ENCODE peak calls at places on chromosomes 12 and 14, in nine cellular contexts. One of them, this sample, is unnamed.

GRCh38 chr12:117045998-117046374 is 53.2 kb downstream of the TESC start:
- DNase-seq in HepG2: peak
- DNase-seq in tibial artery: no peak
- DNase-seq in A549: no peak
- DNase-seq in SJCRH30: peak
- DNase-seq in left ventricle myocardium inferior: no peak
- DNase-seq in MM.1S: no peak
- DNase-seq in neuronal stem cell: no peak
- DNase-seq in heart left ventricle: no peak
- DNase-seq in this sample: no peak

GRCh38 chr14:30385925-30386324 is 173.0 kb upstream of the G2E3 start:
- DNase-seq in MM.1S: no peak
- DNase-seq in neuronal stem cell: no peak
- DNase-seq in tibial artery: no peak
- DNase-seq in heart left ventricle: no peak
- DNase-seq in A549: no peak
- DNase-seq in left ventricle myocardium inferior: no peak
- DNase-seq in HepG2: no peak
- DNase-seq in SJCRH30: peak
- DNase-seq in this sample: no peak

GRCh38 chr12:48794870-48795269 is 6.0 kb upstream of the ADCY6 start:
- DNase-seq in tibial artery: no peak
- DNase-seq in MM.1S: peak
- DNase-seq in neuronal stem cell: no peak
- DNase-seq in HepG2: no peak
- DNase-seq in SJCRH30: no peak
- DNase-seq in A549: no peak
- DNase-seq in left ventricle myocardium inferior: no peak
- DNase-seq in heart left ventricle: no peak
- DNase-seq in this sample: no peak

GRCh38 chr14:47929334-47929733 is 253.9 kb upstream of the MDGA2 start:
- DNase-seq in MM.1S: no peak
- DNase-seq in A549: no peak
- DNase-seq in left ventricle myocardium inferior: no peak
- DNase-seq in HepG2: no peak
- DNase-seq in tibial artery: no peak
- DNase-seq in SJCRH30: no peak
- DNase-seq in neuronal stem cell: no peak
- DNase-seq in heart left ventricle: no peak
- DNase-seq in this sample: no peak

GRCh38 chr12:5268424-5269210 is 163.3 kb upstream of the NTF3 start:
- DNase-seq in left ventricle myocardium inferior: no peak
- DNase-seq in SJCRH30: no peak
- DNase-seq in neuronal stem cell: no peak
- DNase-seq in tibial artery: no peak
- DNase-seq in HepG2: no peak
- DNase-seq in A549: no peak
- DNase-seq in heart left ventricle: no peak
- DNase-seq in MM.1S: no peak
- DNase-seq in this sample: no peak

GRCh38 chr12:93860659-93861373 is 183.6 kb downstream of the CRADD start:
- DNase-seq in SJCRH30: no peak
- DNase-seq in HepG2: no peak
- DNase-seq in MM.1S: no peak
- DNase-seq in tibial artery: no peak
- DNase-seq in A549: no peak
- DNase-seq in heart left ventricle: no peak
- DNase-seq in left ventricle myocardium inferior: no peak
- DNase-seq in neuronal stem cell: no peak
- DNase-seq in this sample: no peak

GRCh38 chr14:105894125-105894977 is 368.0 kb downstream of the TMEM121 start:
- DNase-seq in tibial artery: peak
- DNase-seq in MM.1S: no peak
- DNase-seq in SJCRH30: no peak
- DNase-seq in left ventricle myocardium inferior: peak
- DNase-seq in HepG2: no peak
- DNase-seq in A549: no peak
- DNase-seq in neuronal stem cell: no peak
- DNase-seq in heart left ventricle: no peak
- DNase-seq in this sample: no peak

GRCh38 chr14:22427771-22428228 is 161.2 kb downstream of the DAD1 start:
- DNase-seq in HepG2: peak
- DNase-seq in heart left ventricle: peak
- DNase-seq in tibial artery: no peak
- DNase-seq in A549: peak
- DNase-seq in SJCRH30: no peak
- DNase-seq in neuronal stem cell: no peak
- DNase-seq in MM.1S: no peak
- DNase-seq in left ventricle myocardium inferior: peak
- DNase-seq in this sample: peak

GRCh38 chr14:78857974-78858373 is 687.8 kb downstream of the NRXN3 start:
- DNase-seq in SJCRH30: no peak
- DNase-seq in heart left ventricle: no peak
- DNase-seq in neuronal stem cell: no peak
- DNase-seq in HepG2: no peak
- DNase-seq in left ventricle myocardium inferior: no peak
- DNase-seq in tibial artery: no peak
- DNase-seq in A549: no peak
- DNase-seq in MM.1S: no peak
- DNase-seq in this sample: no peak

GRCh38 chr12:58087428-58088117 is 146.2 kb downstream of the ATP23 start:
- DNase-seq in SJCRH30: peak
- DNase-seq in heart left ventricle: no peak
- DNase-seq in neuronal stem cell: no peak
- DNase-seq in MM.1S: no peak
- DNase-seq in HepG2: no peak
- DNase-seq in left ventricle myocardium inferior: no peak
- DNase-seq in A549: no peak
- DNase-seq in tibial artery: no peak
- DNase-seq in this sample: no peak

GRCh38 chr14:34232790-34233189 is 229.2 kb downstream of the SPTSSA start:
- DNase-seq in neuronal stem cell: no peak
- DNase-seq in SJCRH30: peak
- DNase-seq in A549: no peak
- DNase-seq in tibial artery: no peak
- DNase-seq in heart left ventricle: no peak
- DNase-seq in MM.1S: no peak
- DNase-seq in left ventricle myocardium inferior: no peak
- DNase-seq in HepG2: no peak
- DNase-seq in this sample: no peak

GRCh38 chr14:103535081-103535890 is 6.3 kb downstream of the TRMT61A start:
- DNase-seq in SJCRH30: no peak
- DNase-seq in neuronal stem cell: no peak
- DNase-seq in heart left ventricle: no peak
- DNase-seq in HepG2: no peak
- DNase-seq in tibial artery: no peak
- DNase-seq in A549: no peak
- DNase-seq in MM.1S: no peak
- DNase-seq in left ventricle myocardium inferior: no peak
- DNase-seq in this sample: no peak

GRCh38 chr12:132672116-132672515 is 15.0 kb downstream of the POLE start:
- DNase-seq in heart left ventricle: no peak
- DNase-seq in tibial artery: peak
- DNase-seq in HepG2: no peak
- DNase-seq in neuronal stem cell: no peak
- DNase-seq in left ventricle myocardium inferior: no peak
- DNase-seq in SJCRH30: no peak
- DNase-seq in MM.1S: no peak
- DNase-seq in A549: no peak
- DNase-seq in this sample: no peak

GRCh38 chr12:71045781-71046180 is 112.0 kb downstream of the TSPAN8 start:
- DNase-seq in A549: peak
- DNase-seq in MM.1S: peak
- DNase-seq in HepG2: no peak
- DNase-seq in left ventricle myocardium inferior: no peak
- DNase-seq in SJCRH30: peak
- DNase-seq in tibial artery: no peak
- DNase-seq in heart left ventricle: no peak
- DNase-seq in neuronal stem cell: no peak
- DNase-seq in this sample: peak

GRCh38 chr14:83416476-83416875 is 1882.8 kb upstream of the SEL1L start:
- DNase-seq in MM.1S: no peak
- DNase-seq in left ventricle myocardium inferior: no peak
- DNase-seq in heart left ventricle: no peak
- DNase-seq in A549: no peak
- DNase-seq in neuronal stem cell: no peak
- DNase-seq in tibial artery: no peak
- DNase-seq in SJCRH30: peak
- DNase-seq in HepG2: no peak
- DNase-seq in this sample: no peak

GRCh38 chr12:62438098-62438692 is 28.4 kb upstream of the MON2 start:
- DNase-seq in left ventricle myocardium inferior: no peak
- DNase-seq in heart left ventricle: peak
- DNase-seq in A549: peak
- DNase-seq in MM.1S: peak
- DNase-seq in tibial artery: no peak
- DNase-seq in neuronal stem cell: peak
- DNase-seq in SJCRH30: peak
- DNase-seq in HepG2: peak
- DNase-seq in this sample: peak

GRCh38 chr12:15364221-15365170 is 42.2 kb downstream of the PTPRO start:
- DNase-seq in neuronal stem cell: no peak
- DNase-seq in heart left ventricle: no peak
- DNase-seq in tibial artery: no peak
- DNase-seq in MM.1S: no peak
- DNase-seq in HepG2: no peak
- DNase-seq in SJCRH30: no peak
- DNase-seq in A549: no peak
- DNase-seq in left ventricle myocardium inferior: no peak
- DNase-seq in this sample: peak

GRCh38 chr14:75147423-75148071 is 20.7 kb upstream of the NEK9 start:
- DNase-seq in A549: peak
- DNase-seq in heart left ventricle: peak
- DNase-seq in SJCRH30: peak
- DNase-seq in left ventricle myocardium inferior: peak
- DNase-seq in tibial artery: peak
- DNase-seq in HepG2: peak
- DNase-seq in neuronal stem cell: peak
- DNase-seq in MM.1S: no peak
- DNase-seq in this sample: peak

GRCh38 chr12:101076940-101077351 is 133.1 kb downstream of the SLC5A8 start:
- DNase-seq in neuronal stem cell: no peak
- DNase-seq in tibial artery: no peak
- DNase-seq in HepG2: no peak
- DNase-seq in left ventricle myocardium inferior: no peak
- DNase-seq in MM.1S: no peak
- DNase-seq in SJCRH30: peak
- DNase-seq in A549: no peak
- DNase-seq in heart left ventricle: no peak
- DNase-seq in this sample: no peak

GRCh38 chr14:64702493-64703392 is 1.5 kb upstream of the PLEKHG3 start:
- DNase-seq in A549: no peak
- DNase-seq in HepG2: no peak
- DNase-seq in heart left ventricle: no peak
- DNase-seq in left ventricle myocardium inferior: no peak
- DNase-seq in MM.1S: no peak
- DNase-seq in tibial artery: peak
- DNase-seq in neuronal stem cell: no peak
- DNase-seq in SJCRH30: no peak
- DNase-seq in this sample: no peak
- H3K4me3 ChIP-seq in A549: no peak
- H3K4me3 ChIP-seq in HepG2: no peak
- H3K4me3 ChIP-seq in heart left ventricle: peak
- H3K4me3 ChIP-seq in left ventricle myocardium inferior: peak
- H3K4me3 ChIP-seq in MM.1S: no peak
- H3K4me3 ChIP-seq in tibial artery: peak
- H3K4me3 ChIP-seq in neuronal stem cell: no peak
- H3K4me3 ChIP-seq in SJCRH30: no peak
- H3K4me3 ChIP-seq in this sample: no peak

DNA sequence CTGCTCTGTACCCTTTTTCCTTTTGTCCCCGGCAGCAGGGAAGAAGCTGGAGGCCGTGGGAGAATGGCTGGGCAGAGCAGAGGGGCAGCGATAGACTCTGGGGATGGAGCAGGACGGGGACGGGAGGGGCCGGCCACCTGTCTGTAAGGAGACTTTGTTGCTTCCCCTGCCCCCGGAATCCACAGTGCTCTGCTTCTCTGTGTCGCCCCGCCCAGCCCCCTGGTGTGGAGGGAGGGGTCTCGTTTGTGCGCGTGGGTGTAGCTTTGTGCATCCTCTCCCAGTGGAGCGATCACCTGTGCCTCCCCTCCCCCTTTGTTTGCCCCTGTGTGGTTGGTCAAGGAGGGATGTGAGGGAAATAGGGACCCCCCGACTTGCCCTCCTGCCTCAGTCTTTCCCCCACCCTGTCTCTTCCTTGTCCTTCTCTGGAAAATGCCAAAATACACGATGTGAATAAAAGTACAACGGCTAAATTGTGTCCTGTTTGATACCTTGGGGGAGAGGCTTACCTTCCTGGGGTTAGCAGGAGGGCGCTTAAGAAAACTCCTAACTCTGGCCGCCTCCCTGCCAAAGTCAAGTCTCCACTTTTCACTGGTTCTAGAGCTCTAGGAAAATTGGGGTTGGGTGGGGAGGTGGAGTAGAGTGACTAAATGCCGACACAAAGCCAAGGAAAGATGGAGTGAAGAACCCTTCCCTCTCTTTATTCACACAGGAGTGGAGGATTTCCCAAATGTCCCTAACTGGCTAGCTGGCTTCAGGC is 990 bp upstream of the TPI1 start:
- DNase-seq in heart left ventricle: peak
- DNase-seq in neuronal stem cell: no peak
- DNase-seq in MM.1S: no peak
- DNase-seq in SJCRH30: no peak
- DNase-seq in HepG2: no peak
- DNase-seq in A549: no peak
- DNase-seq in left ventricle myocardium inferior: no peak
- DNase-seq in tibial artery: peak
- DNase-seq in this sample: no peak
- H3K4me3 ChIP-seq in heart left ventricle: peak
- H3K4me3 ChIP-seq in neuronal stem cell: peak
- H3K4me3 ChIP-seq in MM.1S: no peak
- H3K4me3 ChIP-seq in SJCRH30: peak
- H3K4me3 ChIP-seq in HepG2: peak
- H3K4me3 ChIP-seq in A549: peak
- H3K4me3 ChIP-seq in left ventricle myocardium inferior: peak
- H3K4me3 ChIP-seq in tibial artery: peak
- H3K4me3 ChIP-seq in this sample: peak

GRCh38 chr14:24428628-24429394 is 657 bp downstream of the CBLN3 start:
- DNase-seq in left ventricle myocardium inferior: no peak
- DNase-seq in MM.1S: no peak
- DNase-seq in A549: no peak
- DNase-seq in HepG2: no peak
- DNase-seq in tibial artery: no peak
- DNase-seq in heart left ventricle: peak
- DNase-seq in SJCRH30: no peak
- DNase-seq in neuronal stem cell: no peak
- DNase-seq in this sample: no peak
- H3K4me3 ChIP-seq in left ventricle myocardium inferior: peak
- H3K4me3 ChIP-seq in MM.1S: peak
- H3K4me3 ChIP-seq in A549: no peak
- H3K4me3 ChIP-seq in HepG2: peak
- H3K4me3 ChIP-seq in tibial artery: peak
- H3K4me3 ChIP-seq in heart left ventricle: peak
- H3K4me3 ChIP-seq in SJCRH30: no peak
- H3K4me3 ChIP-seq in neuronal stem cell: peak
- H3K4me3 ChIP-seq in this sample: no peak

DNA sequence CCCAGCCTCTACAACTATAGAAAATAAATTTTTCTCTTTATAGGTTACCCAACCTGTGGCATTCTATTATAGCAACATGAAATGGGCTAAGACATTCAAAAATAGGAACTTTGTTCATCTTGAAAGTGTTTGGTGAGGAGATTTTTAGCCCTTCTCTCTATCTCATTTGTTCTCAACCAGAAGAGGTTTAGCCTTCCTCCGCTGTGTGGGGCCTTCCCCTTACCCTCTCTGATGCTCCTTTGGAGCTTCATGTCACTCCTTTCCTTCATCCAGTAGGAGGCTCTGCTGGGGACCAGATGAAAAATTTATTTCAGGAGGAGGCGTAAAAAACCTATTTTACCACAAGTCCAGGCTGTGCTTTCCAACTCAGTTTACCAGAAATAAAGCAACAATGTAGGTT is 94.1 kb downstream of the RTN1 start:
- DNase-seq in SJCRH30: no peak
- DNase-seq in neuronal stem cell: no peak
- DNase-seq in HepG2: no peak
- DNase-seq in left ventricle myocardium inferior: no peak
- DNase-seq in MM.1S: no peak
- DNase-seq in A549: no peak
- DNase-seq in tibial artery: no peak
- DNase-seq in heart left ventricle: no peak
- DNase-seq in this sample: no peak
- H3K4me3 ChIP-seq in SJCRH30: no peak
- H3K4me3 ChIP-seq in neuronal stem cell: no peak
- H3K4me3 ChIP-seq in HepG2: no peak
- H3K4me3 ChIP-seq in left ventricle myocardium inferior: no peak
- H3K4me3 ChIP-seq in MM.1S: no peak
- H3K4me3 ChIP-seq in A549: no peak
- H3K4me3 ChIP-seq in tibial artery: no peak
- H3K4me3 ChIP-seq in heart left ventricle: no peak
- H3K4me3 ChIP-seq in this sample: no peak